ENCODE peak calls at places on chromosome 16, in four cellular contexts. D is hypothalamus; P is naive thymus-derived CD4-positive, alpha-beta T cell; X is HS-5. N is an unnamed sample.

GRCh38 chr16:80725566-80726162 is 78.7 kb downstream of the CDYL2 start:
- DNase-seq in X (no peak), P (no peak), D (no peak), N (no peak)

GRCh38 chr16:28910046-28911031 is 14.7 kb downstream of the RABEP2 start:
- DNase-seq in P (no peak), D (no peak), X (no peak), N (no peak)

GRCh38 chr16:20598832-20599469 is 22.8 kb upstream of the ACSM2B start:
- DNase-seq in X (no peak), D (no peak), P (no peak), N (peak)

GRCh38 chr16:30124985-30125379 is 2.0 kb upstream of the MAPK3 start:
- DNase-seq in X (no peak), P (no peak), D (no peak), N (no peak)

GRCh38 chr16:83723244-83723643 is 84.5 kb upstream of the HSBP1 start:
- DNase-seq in X (no peak), D (no peak), P (no peak), N (no peak)

GRCh38 chr16:3912897-3913296 is 32.4 kb upstream of the CREBBP start:
- DNase-seq in X (no peak), P (no peak), D (no peak), N (no peak)

GRCh38 chr16:55543470-55543869 is 23.0 kb upstream of the CAPNS2 start:
- DNase-seq in P (no peak), D (no peak), X (no peak), N (no peak)

GRCh38 chr16:12741176-12741575 is 62.5 kb downstream of the CPPED1 start:
- DNase-seq in P (no peak), D (no peak), X (no peak), N (no peak)

GRCh38 chr16:81315271-81316175 is 761 bp downstream of the GAN start:
- DNase-seq in X (no peak), D (peak), P (peak), N (peak)

GRCh38 chr16:1150511-1150982 is 2.4 kb upstream of the CACNA1H start:
- DNase-seq in D (no peak), X (no peak), P (no peak), N (no peak)

GRCh38 chr16:85614338-85615013 is 1.4 kb downstream of the GSE1 start:
- DNase-seq in D (no peak), X (no peak), P (no peak), N (no peak)

GRCh38 chr16:81616321-81617020 is 162.6 kb upstream of the PLCG2 start:
- DNase-seq in P (peak), D (peak), X (no peak), N (peak)

GRCh38 chr16:57235128-57236092 is 9.6 kb upstream of the ARL2BP start:
- DNase-seq in P (no peak), D (no peak), X (peak), N (no peak)